ENCODE peak calls at places on chromosome 6, in eight cellular contexts. One of them, this sample, is unnamed.

GRCh38 chr6:39189131-39189530 is 40.1 kb downstream of the KCNK5 start:
- DNase-seq in adrenal gland: no peak
- DNase-seq in colonic mucosa: no peak
- DNase-seq in PC-3: no peak
- DNase-seq in sigmoid colon: no peak
- DNase-seq in upper lobe of left lung: peak; percentile 22
- DNase-seq in ovary: no peak
- DNase-seq in IMR-90: no peak
- DNase-seq in this sample: no peak

GRCh38 chr6:47019941-47020340 is 22.2 kb downstream of the ADGRF1 start:
- DNase-seq in adrenal gland: no peak
- DNase-seq in colonic mucosa: no peak
- DNase-seq in PC-3: no peak
- DNase-seq in sigmoid colon: no peak
- DNase-seq in upper lobe of left lung: no peak
- DNase-seq in ovary: no peak
- DNase-seq in IMR-90: no peak
- DNase-seq in this sample: no peak

GRCh38 chr6:35089935-35090505 is 51.1 kb downstream of the TCP11 start:
- DNase-seq in adrenal gland: no peak
- DNase-seq in colonic mucosa: peak; percentile 15
- DNase-seq in PC-3: no peak
- DNase-seq in sigmoid colon: peak; percentile 67
- DNase-seq in upper lobe of left lung: no peak
- DNase-seq in ovary: no peak
- DNase-seq in IMR-90: peak; percentile 83
- DNase-seq in this sample: no peak

GRCh38 chr6:113813207-113813606 is 43.9 kb upstream of the MARCKS start:
- DNase-seq in adrenal gland: no peak
- DNase-seq in colonic mucosa: no peak
- DNase-seq in PC-3: no peak
- DNase-seq in sigmoid colon: no peak
- DNase-seq in upper lobe of left lung: no peak
- DNase-seq in ovary: no peak
- DNase-seq in IMR-90: peak; percentile 86
- DNase-seq in this sample: no peak

GRCh38 chr6:127776320-127776719 is 124.5 kb downstream of the THEMIS start:
- DNase-seq in adrenal gland: no peak
- DNase-seq in colonic mucosa: no peak
- DNase-seq in PC-3: no peak
- DNase-seq in sigmoid colon: no peak
- DNase-seq in upper lobe of left lung: no peak
- DNase-seq in ovary: no peak
- DNase-seq in IMR-90: no peak
- DNase-seq in this sample: no peak

GRCh38 chr6:155530219-155530834 is 74.7 kb upstream of the NOX3 start:
- DNase-seq in adrenal gland: no peak
- DNase-seq in colonic mucosa: no peak
- DNase-seq in PC-3: peak; percentile 60
- DNase-seq in sigmoid colon: no peak
- DNase-seq in upper lobe of left lung: no peak
- DNase-seq in ovary: no peak
- DNase-seq in IMR-90: peak; percentile 60
- DNase-seq in this sample: no peak

GRCh38 chr6:76940186-76940585 is 523.1 kb downstream of the HTR1B start:
- DNase-seq in adrenal gland: no peak
- DNase-seq in colonic mucosa: no peak
- DNase-seq in PC-3: no peak
- DNase-seq in sigmoid colon: no peak
- DNase-seq in upper lobe of left lung: no peak
- DNase-seq in ovary: no peak
- DNase-seq in IMR-90: no peak
- DNase-seq in this sample: no peak

GRCh38 chr6:146909886-146910285 is 294.3 kb upstream of the STXBP5 start:
- DNase-seq in adrenal gland: no peak
- DNase-seq in colonic mucosa: no peak
- DNase-seq in PC-3: no peak
- DNase-seq in sigmoid colon: no peak
- DNase-seq in upper lobe of left lung: no peak
- DNase-seq in ovary: no peak
- DNase-seq in IMR-90: no peak
- DNase-seq in this sample: no peak

GRCh38 chr6:33429745-33430042 is 9.8 kb downstream of the SYNGAP1 start:
- DNase-seq in adrenal gland: no peak
- DNase-seq in colonic mucosa: no peak
- DNase-seq in PC-3: no peak
- DNase-seq in sigmoid colon: no peak
- DNase-seq in upper lobe of left lung: no peak
- DNase-seq in ovary: no peak
- DNase-seq in IMR-90: no peak
- DNase-seq in this sample: no peak

GRCh38 chr6:158011980-158012566 is 30.4 kb downstream of the SYNJ2 start:
- DNase-seq in adrenal gland: no peak
- DNase-seq in colonic mucosa: no peak
- DNase-seq in PC-3: no peak
- DNase-seq in sigmoid colon: peak; percentile 39
- DNase-seq in upper lobe of left lung: no peak
- DNase-seq in ovary: peak; percentile 7
- DNase-seq in IMR-90: no peak
- DNase-seq in this sample: peak; percentile 36

GRCh38 chr6:157964139-157964538 is 17.5 kb upstream of the SYNJ2 start:
- DNase-seq in adrenal gland: no peak
- DNase-seq in colonic mucosa: no peak
- DNase-seq in PC-3: no peak
- DNase-seq in sigmoid colon: no peak
- DNase-seq in upper lobe of left lung: no peak
- DNase-seq in ovary: no peak
- DNase-seq in IMR-90: peak; percentile 38
- DNase-seq in this sample: no peak

GRCh38 chr6:145711372-145711771 is 23.9 kb downstream of the EPM2A start:
- DNase-seq in adrenal gland: no peak
- DNase-seq in colonic mucosa: no peak
- DNase-seq in PC-3: no peak
- DNase-seq in sigmoid colon: no peak
- DNase-seq in upper lobe of left lung: no peak
- DNase-seq in ovary: no peak
- DNase-seq in IMR-90: no peak
- DNase-seq in this sample: no peak

GRCh38 chr6:28710466-28711191 is 184.9 kb downstream of the GPX5 start:
- DNase-seq in adrenal gland: no peak
- DNase-seq in colonic mucosa: no peak
- DNase-seq in PC-3: peak; percentile 25
- DNase-seq in sigmoid colon: no peak
- DNase-seq in upper lobe of left lung: no peak
- DNase-seq in ovary: no peak
- DNase-seq in IMR-90: peak; percentile 58
- DNase-seq in this sample: no peak

GRCh38 chr6:158698876-158699440 is 49.1 kb downstream of the SYTL3 start:
- DNase-seq in adrenal gland: no peak
- DNase-seq in colonic mucosa: no peak
- DNase-seq in PC-3: no peak
- DNase-seq in sigmoid colon: peak; percentile 48
- DNase-seq in upper lobe of left lung: no peak
- DNase-seq in ovary: no peak
- DNase-seq in IMR-90: peak; percentile 61
- DNase-seq in this sample: peak; percentile 58

GRCh38 chr6:13814938-13815575 is 700 bp upstream of the MCUR1 start:
- DNase-seq in adrenal gland: no peak
- DNase-seq in colonic mucosa: no peak
- DNase-seq in PC-3: peak; percentile 33
- DNase-seq in sigmoid colon: no peak
- DNase-seq in upper lobe of left lung: no peak
- DNase-seq in ovary: no peak
- DNase-seq in IMR-90: no peak
- DNase-seq in this sample: no peak

GRCh38 chr6:158041370-158041769 is 59.7 kb downstream of the SYNJ2 start:
- DNase-seq in adrenal gland: no peak
- DNase-seq in colonic mucosa: no peak
- DNase-seq in PC-3: no peak
- DNase-seq in sigmoid colon: no peak
- DNase-seq in upper lobe of left lung: no peak
- DNase-seq in ovary: no peak
- DNase-seq in IMR-90: no peak
- DNase-seq in this sample: no peak

GRCh38 chr6:45614488-45615285 is 237.0 kb upstream of the SUPT3H start:
- DNase-seq in adrenal gland: no peak
- DNase-seq in colonic mucosa: no peak
- DNase-seq in PC-3: peak; percentile 75
- DNase-seq in sigmoid colon: no peak
- DNase-seq in upper lobe of left lung: no peak
- DNase-seq in ovary: no peak
- DNase-seq in IMR-90: peak; percentile 38
- DNase-seq in this sample: no peak

GRCh38 chr6:47308674-47309325 is 905 bp downstream of the TNFRSF21 start:
- DNase-seq in adrenal gland: peak; percentile 30
- DNase-seq in colonic mucosa: peak; percentile 47
- DNase-seq in PC-3: peak; percentile 23
- DNase-seq in sigmoid colon: peak; percentile 67
- DNase-seq in upper lobe of left lung: peak; percentile 88
- DNase-seq in ovary: peak; percentile 19
- DNase-seq in IMR-90: peak; percentile 19
- DNase-seq in this sample: peak; percentile 75

GRCh38 chr6:143283887-143284640 is 166.4 kb downstream of the ADAT2 start:
- DNase-seq in adrenal gland: no peak
- DNase-seq in colonic mucosa: no peak
- DNase-seq in PC-3: no peak
- DNase-seq in sigmoid colon: no peak
- DNase-seq in upper lobe of left lung: no peak
- DNase-seq in ovary: no peak
- DNase-seq in IMR-90: peak; percentile 14
- DNase-seq in this sample: no peak

GRCh38 chr6:25993038-25993684 is 30.6 kb downstream of the TRIM38 start:
- DNase-seq in adrenal gland: no peak
- DNase-seq in colonic mucosa: no peak
- DNase-seq in PC-3: no peak
- DNase-seq in sigmoid colon: no peak
- DNase-seq in upper lobe of left lung: no peak
- DNase-seq in ovary: no peak
- DNase-seq in IMR-90: no peak
- DNase-seq in this sample: no peak

GRCh38 chr6:152059909-152060308 is 252.4 kb downstream of the ESR1 start:
- DNase-seq in adrenal gland: no peak
- DNase-seq in colonic mucosa: no peak
- DNase-seq in PC-3: no peak
- DNase-seq in sigmoid colon: no peak
- DNase-seq in upper lobe of left lung: no peak
- DNase-seq in ovary: no peak
- DNase-seq in IMR-90: no peak
- DNase-seq in this sample: no peak

GRCh38 chr6:3750324-3751018 is 1.0 kb downstream of the PXDC1 start:
- DNase-seq in adrenal gland: peak; percentile 86
- DNase-seq in colonic mucosa: peak; percentile 76
- DNase-seq in PC-3: peak; percentile 57
- DNase-seq in sigmoid colon: peak; percentile 95
- DNase-seq in upper lobe of left lung: peak; percentile 96
- DNase-seq in ovary: peak; percentile 86
- DNase-seq in IMR-90: peak; percentile 72
- DNase-seq in this sample: peak; percentile 92

GRCh38 chr6:3753228-3753795 is 1.8 kb upstream of the PXDC1 start:
- DNase-seq in adrenal gland: no peak
- DNase-seq in colonic mucosa: no peak
- DNase-seq in PC-3: no peak
- DNase-seq in sigmoid colon: no peak
- DNase-seq in upper lobe of left lung: no peak
- DNase-seq in ovary: no peak
- DNase-seq in IMR-90: no peak
- DNase-seq in this sample: no peak

GRCh38 chr6:3752538-3753227 is 1.2 kb upstream of the PXDC1 start:
- DNase-seq in adrenal gland: no peak
- DNase-seq in colonic mucosa: no peak
- DNase-seq in PC-3: no peak
- DNase-seq in sigmoid colon: peak; percentile 82
- DNase-seq in upper lobe of left lung: no peak
- DNase-seq in ovary: no peak
- DNase-seq in IMR-90: no peak
- DNase-seq in this sample: no peak

GRCh38 chr6:3751019-3751729 is at the start of gene PXDC1:
- DNase-seq in adrenal gland: peak; percentile 39
- DNase-seq in colonic mucosa: no peak
- DNase-seq in PC-3: peak; percentile 23
- DNase-seq in sigmoid colon: no peak
- DNase-seq in upper lobe of left lung: peak; percentile 91
- DNase-seq in ovary: no peak
- DNase-seq in IMR-90: no peak
- DNase-seq in this sample: peak; percentile 86

GRCh38 chr6:3751730-3752537 is 421 bp upstream of the PXDC1 start:
- DNase-seq in adrenal gland: peak; percentile 81
- DNase-seq in colonic mucosa: peak; percentile 78
- DNase-seq in PC-3: peak; percentile 88
- DNase-seq in sigmoid colon: peak; percentile 96
- DNase-seq in upper lobe of left lung: peak; percentile 97
- DNase-seq in ovary: peak; percentile 91
- DNase-seq in IMR-90: peak; percentile 93
- DNase-seq in this sample: peak; percentile 94
- H3K27me3 ChIP-seq in adrenal gland: no peaks in the 10 kb centered on the region
- H3K27me3 ChIP-seq in colonic mucosa: peaks cover 9% of the 10 kb centered on the region
- H3K27me3 ChIP-seq in PC-3: no peaks in the 10 kb centered on the region
- H3K27me3 ChIP-seq in sigmoid colon: no peaks in the 10 kb centered on the region
- H3K27me3 ChIP-seq in upper lobe of left lung: peaks cover 6% of the 10 kb centered on the region
- H3K27me3 ChIP-seq in ovary: no peaks in the 10 kb centered on the region
- H3K27me3 ChIP-seq in IMR-90: no peaks in the 10 kb centered on the region
- H3K27me3 ChIP-seq in this sample: peaks cover 38% of the 10 kb centered on the region

GRCh38 chr6:137664183-137664582 is 170.0 kb upstream of the OLIG3 start:
- DNase-seq in adrenal gland: no peak
- DNase-seq in colonic mucosa: no peak
- DNase-seq in PC-3: no peak
- DNase-seq in sigmoid colon: no peak
- DNase-seq in upper lobe of left lung: no peak
- DNase-seq in ovary: no peak
- DNase-seq in IMR-90: no peak
- DNase-seq in this sample: no peak
- H3K27ac ChIP-seq in adrenal gland: no peak overlapping the region
- H3K27ac ChIP-seq in colonic mucosa: no peak overlapping the region
- H3K27ac ChIP-seq in PC-3: no peak overlapping the region
- H3K27ac ChIP-seq in sigmoid colon: no peak overlapping the region
- H3K27ac ChIP-seq in upper lobe of left lung: no peak overlapping the region
- H3K27ac ChIP-seq in ovary: no peak overlapping the region
- H3K27ac ChIP-seq in IMR-90: no peak overlapping the region
- H3K27ac ChIP-seq in this sample: no peak overlapping the region

GRCh38 chr6:144286503-144287393 is 1.6 kb downstream of the UTRN start:
- DNase-seq in adrenal gland: peak; percentile 72
- DNase-seq in colonic mucosa: peak; percentile 81
- DNase-seq in PC-3: peak; percentile 97
- DNase-seq in sigmoid colon: peak; percentile 81
- DNase-seq in upper lobe of left lung: peak; percentile 90
- DNase-seq in ovary: peak; percentile 70
- DNase-seq in IMR-90: peak; percentile 93
- DNase-seq in this sample: peak; percentile 84
- H3K27me3 ChIP-seq in adrenal gland: no peaks in the 10 kb centered on the region
- H3K27me3 ChIP-seq in colonic mucosa: no peaks in the 10 kb centered on the region
- H3K27me3 ChIP-seq in PC-3: no peaks in the 10 kb centered on the region
- H3K27me3 ChIP-seq in sigmoid colon: no peaks in the 10 kb centered on the region
- H3K27me3 ChIP-seq in upper lobe of left lung: no peaks in the 10 kb centered on the region
- H3K27me3 ChIP-seq in ovary: no peaks in the 10 kb centered on the region
- H3K27me3 ChIP-seq in IMR-90: no peaks in the 10 kb centered on the region
- H3K27me3 ChIP-seq in this sample: no peaks in the 10 kb centered on the region

DNA sequence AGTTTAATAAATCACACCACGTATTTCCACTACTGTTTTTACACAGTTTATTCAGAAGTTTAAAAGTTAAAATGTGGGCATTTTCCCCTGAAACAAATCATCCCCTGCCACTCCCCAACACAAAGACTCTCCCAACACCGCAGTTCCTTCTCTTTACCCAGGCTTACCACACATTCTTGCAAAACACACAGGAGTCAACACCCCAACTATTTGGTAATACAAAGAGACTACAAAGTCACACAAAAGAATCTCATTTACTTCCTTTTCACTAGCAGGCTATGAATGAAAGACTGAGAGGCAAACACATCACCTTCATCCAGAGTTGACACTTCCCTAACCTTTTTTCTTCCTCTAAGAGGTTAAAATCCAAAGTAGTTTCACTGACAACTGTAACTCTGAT is 51.1 kb downstream of the KCTD20 start:
- DNase-seq in adrenal gland: no peak
- DNase-seq in colonic mucosa: no peak
- DNase-seq in PC-3: no peak
- DNase-seq in sigmoid colon: no peak
- DNase-seq in upper lobe of left lung: no peak
- DNase-seq in ovary: no peak
- DNase-seq in IMR-90: no peak
- DNase-seq in this sample: no peak
- H3K27ac ChIP-seq in adrenal gland: no peak overlapping the region
- H3K27ac ChIP-seq in colonic mucosa: no peak overlapping the region
- H3K27ac ChIP-seq in PC-3: no peak overlapping the region
- H3K27ac ChIP-seq in sigmoid colon: no peak overlapping the region
- H3K27ac ChIP-seq in upper lobe of left lung: peak overlapping the region; percentile 53
- H3K27ac ChIP-seq in ovary: no peak overlapping the region
- H3K27ac ChIP-seq in IMR-90: no peak overlapping the region
- H3K27ac ChIP-seq in this sample: no peak overlapping the region